ENCODE peak calls at places on chromosome 20, in six cellular contexts. One of them, this sample, is unnamed. For H3K36me3, the result is how much of the 10 kb centered on the place peaks cover.

GRCh38 chr20:38044685-38045084 is 11.1 kb downstream of the RPRD1B start:
- DNase-seq in left lung: no peak
- DNase-seq in PC-3: no peak
- DNase-seq in IMR-90: no peak
- DNase-seq in gastrocnemius medialis: no peak
- DNase-seq in ascending aorta: no peak
- DNase-seq in this sample: no peak

GRCh38 chr20:36613974-36614373 is 8.4 kb downstream of the RAB5IF start:
- DNase-seq in gastrocnemius medialis: no peak
- DNase-seq in PC-3: peak
- DNase-seq in ascending aorta: no peak
- DNase-seq in IMR-90: no peak
- DNase-seq in left lung: peak
- DNase-seq in this sample: no peak

GRCh38 chr20:25987073-25987927 is 290.6 kb upstream of the ZNF337 start:
- DNase-seq in ascending aorta: no peak
- DNase-seq in left lung: peak
- DNase-seq in gastrocnemius medialis: no peak
- DNase-seq in PC-3: no peak
- DNase-seq in IMR-90: peak
- DNase-seq in this sample: no peak

GRCh38 chr20:38091447-38092216 is 58.1 kb downstream of the RPRD1B start:
- DNase-seq in left lung: no peak
- DNase-seq in gastrocnemius medialis: no peak
- DNase-seq in ascending aorta: no peak
- DNase-seq in PC-3: no peak
- DNase-seq in IMR-90: peak
- DNase-seq in this sample: no peak

GRCh38 chr20:3661836-3662665 is 1.1 kb downstream of the GFRA4 start:
- DNase-seq in ascending aorta: no peak
- DNase-seq in IMR-90: no peak
- DNase-seq in PC-3: no peak
- DNase-seq in gastrocnemius medialis: no peak
- DNase-seq in left lung: no peak
- DNase-seq in this sample: no peak

GRCh38 chr20:64063389-64064144 is 569 bp downstream of the TCEA2 start:
- DNase-seq in gastrocnemius medialis: no peak
- DNase-seq in left lung: no peak
- DNase-seq in IMR-90: no peak
- DNase-seq in PC-3: no peak
- DNase-seq in ascending aorta: no peak
- DNase-seq in this sample: no peak

GRCh38 chr20:36243726-36244125 is 7.4 kb downstream of the AAR2 start:
- DNase-seq in gastrocnemius medialis: no peak
- DNase-seq in ascending aorta: no peak
- DNase-seq in left lung: no peak
- DNase-seq in IMR-90: no peak
- DNase-seq in PC-3: no peak
- DNase-seq in this sample: no peak

GRCh38 chr20:47818466-47818865 is 33.2 kb upstream of the SULF2 start:
- DNase-seq in left lung: no peak
- DNase-seq in IMR-90: no peak
- DNase-seq in PC-3: no peak
- DNase-seq in ascending aorta: no peak
- DNase-seq in gastrocnemius medialis: no peak
- DNase-seq in this sample: no peak

GRCh38 chr20:23425129-23425528 is 3.8 kb upstream of the NAPB start:
- DNase-seq in left lung: no peak
- DNase-seq in ascending aorta: no peak
- DNase-seq in gastrocnemius medialis: no peak
- DNase-seq in PC-3: no peak
- DNase-seq in IMR-90: no peak
- DNase-seq in this sample: no peak

GRCh38 chr20:19785886-19786285 is 27.8 kb downstream of the RIN2 start:
- DNase-seq in PC-3: no peak
- DNase-seq in ascending aorta: no peak
- DNase-seq in IMR-90: peak
- DNase-seq in left lung: no peak
- DNase-seq in gastrocnemius medialis: no peak
- DNase-seq in this sample: no peak

GRCh38 chr20:53052380-53052779 is 80.2 kb downstream of the TSHZ2 start:
- DNase-seq in gastrocnemius medialis: no peak
- DNase-seq in IMR-90: no peak
- DNase-seq in PC-3: no peak
- DNase-seq in left lung: no peak
- DNase-seq in ascending aorta: no peak
- DNase-seq in this sample: no peak

GRCh38 chr20:36604952-36605308 is 649 bp upstream of the RAB5IF start:
- DNase-seq in gastrocnemius medialis: no peak
- DNase-seq in ascending aorta: peak
- DNase-seq in IMR-90: no peak
- DNase-seq in left lung: peak
- DNase-seq in PC-3: no peak
- DNase-seq in this sample: no peak

GRCh38 chr20:1144401-1145172 is 26.2 kb downstream of the PSMF1 start:
- DNase-seq in PC-3: no peak
- DNase-seq in gastrocnemius medialis: no peak
- DNase-seq in ascending aorta: no peak
- DNase-seq in left lung: no peak
- DNase-seq in IMR-90: no peak
- DNase-seq in this sample: no peak

GRCh38 chr20:2751347-2751867 is 49.0 kb downstream of the CPXM1 start:
- DNase-seq in left lung: no peak
- DNase-seq in ascending aorta: no peak
- DNase-seq in PC-3: peak
- DNase-seq in IMR-90: no peak
- DNase-seq in gastrocnemius medialis: no peak
- DNase-seq in this sample: no peak

GRCh38 chr20:33909331-33909921 is 84.3 kb upstream of the RALY start:
- DNase-seq in left lung: no peak
- DNase-seq in gastrocnemius medialis: no peak
- DNase-seq in ascending aorta: no peak
- DNase-seq in IMR-90: peak
- DNase-seq in PC-3: peak
- DNase-seq in this sample: no peak

GRCh38 chr20:14445310-14445709 is 107.9 kb upstream of the FLRT3 start:
- DNase-seq in ascending aorta: no peak
- DNase-seq in PC-3: peak
- DNase-seq in left lung: no peak
- DNase-seq in gastrocnemius medialis: no peak
- DNase-seq in IMR-90: peak
- DNase-seq in this sample: no peak

GRCh38 chr20:34579191-34579661 is 20.7 kb downstream of the MAP1LC3A start:
- DNase-seq in IMR-90: peak
- DNase-seq in ascending aorta: no peak
- DNase-seq in left lung: no peak
- DNase-seq in gastrocnemius medialis: peak
- DNase-seq in PC-3: peak
- DNase-seq in this sample: no peak

GRCh38 chr20:50501970-50502745 is 8.0 kb upstream of the PTPN1 start:
- DNase-seq in ascending aorta: no peak
- DNase-seq in left lung: no peak
- DNase-seq in IMR-90: no peak
- DNase-seq in gastrocnemius medialis: no peak
- DNase-seq in PC-3: no peak
- DNase-seq in this sample: no peak

GRCh38 chr20:25553819-25554296 is 31.5 kb downstream of the NINL start:
- DNase-seq in left lung: no peak
- DNase-seq in PC-3: no peak
- DNase-seq in gastrocnemius medialis: no peak
- DNase-seq in ascending aorta: no peak
- DNase-seq in IMR-90: peak
- DNase-seq in this sample: no peak

GRCh38 chr20:44208770-44209169 is 1.8 kb downstream of the OSER1 start:
- DNase-seq in PC-3: peak
- DNase-seq in ascending aorta: no peak
- DNase-seq in gastrocnemius medialis: no peak
- DNase-seq in left lung: no peak
- DNase-seq in IMR-90: peak
- DNase-seq in this sample: no peak

GRCh38 chr20:10949930-10950783 is 276.4 kb upstream of the JAG1 start:
- DNase-seq in IMR-90: no peak
- DNase-seq in PC-3: no peak
- DNase-seq in left lung: no peak
- DNase-seq in gastrocnemius medialis: no peak
- DNase-seq in ascending aorta: no peak
- DNase-seq in this sample: no peak

GRCh38 chr20:14664101-14664500 is 326.7 kb upstream of the FLRT3 start:
- DNase-seq in IMR-90: no peak
- DNase-seq in gastrocnemius medialis: no peak
- DNase-seq in PC-3: no peak
- DNase-seq in left lung: no peak
- DNase-seq in ascending aorta: no peak
- DNase-seq in this sample: no peak

GRCh38 chr20:10239954-10240353 is 21.3 kb downstream of the SNAP25 start:
- DNase-seq in gastrocnemius medialis: no peak
- DNase-seq in IMR-90: peak
- DNase-seq in ascending aorta: no peak
- DNase-seq in left lung: no peak
- DNase-seq in PC-3: peak
- DNase-seq in this sample: no peak

GRCh38 chr20:45944965-45945677 is 10.6 kb downstream of the PCIF1 start:
- DNase-seq in PC-3: no peak
- DNase-seq in gastrocnemius medialis: no peak
- DNase-seq in left lung: no peak
- DNase-seq in ascending aorta: no peak
- DNase-seq in IMR-90: no peak
- DNase-seq in this sample: no peak

GRCh38 chr20:5008743-5009142 is 7.4 kb upstream of the SLC23A2 start:
- DNase-seq in IMR-90: peak
- DNase-seq in PC-3: peak
- DNase-seq in gastrocnemius medialis: no peak
- DNase-seq in left lung: no peak
- DNase-seq in ascending aorta: no peak
- DNase-seq in this sample: no peak

GRCh38 chr20:54345301-54345724 is 130.1 kb upstream of the DOK5 start:
- DNase-seq in gastrocnemius medialis: no peak
- DNase-seq in IMR-90: peak
- DNase-seq in PC-3: peak
- DNase-seq in left lung: no peak
- DNase-seq in ascending aorta: no peak
- DNase-seq in this sample: no peak

GRCh38 chr20:31595654-31596411 is 9.3 kb upstream of the ID1 start:
- DNase-seq in left lung: peak
- DNase-seq in PC-3: peak
- DNase-seq in gastrocnemius medialis: peak
- DNase-seq in ascending aorta: peak
- DNase-seq in IMR-90: peak
- DNase-seq in this sample: no peak

GRCh38 chr20:47703748-47704147 is 81.5 kb downstream of the SULF2 start:
- DNase-seq in left lung: no peak
- DNase-seq in PC-3: no peak
- DNase-seq in ascending aorta: no peak
- DNase-seq in IMR-90: no peak
- DNase-seq in gastrocnemius medialis: no peak
- DNase-seq in this sample: no peak

DNA sequence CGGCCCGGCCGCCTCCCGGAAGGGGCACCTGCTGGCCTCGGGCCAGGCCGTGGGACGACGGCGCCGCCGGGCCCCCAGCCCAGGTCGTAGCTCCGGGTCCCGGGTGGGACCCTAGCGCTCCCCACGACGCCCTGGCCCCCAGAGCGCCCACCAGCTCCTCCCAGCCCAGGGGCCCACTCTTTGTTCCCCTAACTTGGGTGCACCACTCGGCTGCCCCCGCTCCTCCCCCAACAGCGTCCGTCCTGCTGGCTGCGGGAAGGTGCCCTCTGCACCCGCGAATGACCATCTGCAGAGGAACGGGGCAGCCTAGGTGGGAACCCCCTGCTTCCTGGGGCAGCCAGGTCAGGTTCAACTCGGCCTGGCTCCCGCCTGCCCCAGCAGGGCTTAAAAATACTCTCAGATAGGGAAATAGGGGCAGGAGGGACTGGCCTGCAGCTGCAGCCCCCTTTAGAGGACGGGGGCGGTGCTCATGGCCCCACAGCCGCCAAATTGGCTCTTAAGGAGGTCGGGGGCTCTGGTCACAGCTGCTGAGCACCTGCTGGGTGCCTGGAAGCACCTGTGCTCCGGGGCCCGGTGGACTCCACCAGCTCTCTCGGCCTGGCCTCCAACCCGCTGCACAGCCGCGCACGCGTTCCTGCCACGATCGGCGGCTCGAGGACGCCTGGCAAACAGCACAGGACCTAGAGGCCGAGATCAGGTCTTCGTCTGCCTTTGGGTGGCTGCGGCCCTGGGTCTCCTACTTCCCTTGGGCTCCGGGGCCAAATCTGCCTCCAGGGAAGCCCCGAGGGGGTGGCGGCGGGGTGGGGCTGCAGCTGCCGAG is 581 bp upstream of the LAMA5 start:
- DNase-seq in ascending aorta: no peak
- DNase-seq in left lung: peak
- DNase-seq in PC-3: peak
- DNase-seq in IMR-90: no peak
- DNase-seq in gastrocnemius medialis: no peak
- DNase-seq in this sample: no peak
- H3K4me3 ChIP-seq in ascending aorta: peak
- H3K4me3 ChIP-seq in left lung: peak
- H3K4me3 ChIP-seq in PC-3: peak
- H3K4me3 ChIP-seq in IMR-90: no peak
- H3K4me3 ChIP-seq in gastrocnemius medialis: peak
- H3K4me3 ChIP-seq in this sample: no peak

DNA sequence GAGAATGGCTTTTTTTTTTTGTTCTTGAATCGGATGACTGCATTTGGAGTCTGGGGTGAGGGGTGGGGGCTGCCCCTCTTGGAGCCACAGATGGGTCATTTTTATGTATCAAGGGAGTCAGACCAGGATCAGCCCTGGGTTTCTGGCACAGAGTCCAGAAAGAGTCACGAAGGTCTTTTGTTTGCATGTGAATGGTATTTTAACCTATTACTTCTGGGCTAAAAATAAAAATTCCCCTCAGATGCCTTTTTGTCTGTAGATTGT is 72.5 kb downstream of the PHACTR3 start:
- DNase-seq in left lung: no peak
- DNase-seq in IMR-90: no peak
- DNase-seq in gastrocnemius medialis: no peak
- DNase-seq in ascending aorta: no peak
- DNase-seq in PC-3: no peak
- DNase-seq in this sample: no peak
- H3K27ac ChIP-seq in left lung: no peak
- H3K27ac ChIP-seq in IMR-90: no peak
- H3K27ac ChIP-seq in gastrocnemius medialis: no peak
- H3K27ac ChIP-seq in ascending aorta: no peak
- H3K27ac ChIP-seq in PC-3: no peak
- H3K27ac ChIP-seq in this sample: no peak

GRCh38 chr20:32790751-32791057 is 28.5 kb downstream of the DNMT3B start:
- DNase-seq in left lung: no peak
- DNase-seq in PC-3: no peak
- DNase-seq in gastrocnemius medialis: no peak
- DNase-seq in ascending aorta: no peak
- DNase-seq in IMR-90: no peak
- DNase-seq in this sample: no peak
- H3K36me3 ChIP-seq in left lung: under half
- H3K36me3 ChIP-seq in PC-3: under half
- H3K36me3 ChIP-seq in gastrocnemius medialis: under half
- H3K36me3 ChIP-seq in ascending aorta: under half
- H3K36me3 ChIP-seq in IMR-90: under half
- H3K36me3 ChIP-seq in this sample: under half

GRCh38 chr20:57388953-57389694 is 2.1 kb upstream of the RBM38 start:
- DNase-seq in ascending aorta: peak
- DNase-seq in PC-3: peak
- DNase-seq in left lung: peak
- DNase-seq in gastrocnemius medialis: no peak
- DNase-seq in IMR-90: peak
- DNase-seq in this sample: peak
- H3K4me3 ChIP-seq in ascending aorta: peak
- H3K4me3 ChIP-seq in PC-3: peak
- H3K4me3 ChIP-seq in left lung: peak
- H3K4me3 ChIP-seq in gastrocnemius medialis: peak
- H3K4me3 ChIP-seq in IMR-90: peak
- H3K4me3 ChIP-seq in this sample: peak

This sample was measured in CD4-positive, alpha-beta memory T cell.